ENCODE peak calls at places on chromosomes 1 and 21, in four cellular contexts. U is brain microvascular endothelial cell, R is IMR-90, Z is astrocyte. H is an unnamed sample.

GRCh38 chr1:221268295-221268694 is 389.1 kb downstream of the HLX start:
- DNase-seq in U (peak; percentile 18), R (peak; percentile 92), Z (peak; percentile 90), H (no peak)

GRCh38 chr1:119728007-119728406 is 16.3 kb downstream of the PHGDH start:
- DNase-seq in U (no peak), R (no peak), Z (no peak), H (peak; percentile 52)

GRCh38 chr1:231240531-231240882 is 505 bp upstream of the GNPAT start:
- DNase-seq in U (no peak), R (peak; percentile 15), Z (no peak), H (peak; percentile 55)

GRCh38 chr1:10891081-10891480 is 94.6 kb upstream of the CASZ1 start:
- DNase-seq in U (no peak), R (no peak), Z (no peak), H (no peak)

GRCh38 chr1:200866521-200866920 is 6.3 kb upstream of the GPR25 start:
- DNase-seq in U (peak; percentile 28), R (peak; percentile 47), Z (peak; percentile 17), H (no peak)

GRCh38 chr1:13725714-13726175 is 25.8 kb downstream of the PRDM2 start:
- DNase-seq in U (peak; percentile 54), R (peak; percentile 25), Z (peak; percentile 79), H (peak; percentile 33)

GRCh38 chr21:30605968-30606367 is 5.1 kb downstream of the KRTAP22-1 start:
- DNase-seq in U (no peak), R (no peak), Z (no peak), H (no peak)

GRCh38 chr1:166174108-166174507 is 7.3 kb upstream of the FAM78B start:
- DNase-seq in U (no peak), R (no peak), Z (no peak), H (no peak)

GRCh38 chr1:6704746-6705145 is 3.1 kb upstream of the DNAJC11 start:
- DNase-seq in U (no peak), R (no peak), Z (no peak), H (no peak)

GRCh38 chr1:214583113-214583512 is 19.9 kb upstream of the CENPF start:
- DNase-seq in U (no peak), R (no peak), Z (no peak), H (no peak)

GRCh38 chr1:79005945-79006344 is 585 bp downstream of the ADGRL4 start:
- DNase-seq in U (no peak), R (peak; percentile 31), Z (peak; percentile 54), H (peak; percentile 74)

GRCh38 chr21:22791986-22792560 is 1793.9 kb downstream of the NCAM2 start:
- DNase-seq in U (peak; percentile 24), R (peak; percentile 38), Z (peak; percentile 3), H (peak; percentile 77)

GRCh38 chr1:87435484-87435883 is 106.8 kb downstream of the LMO4 start:
- DNase-seq in U (peak; percentile 11), R (no peak), Z (peak; percentile 81), H (no peak)

GRCh38 chr1:109808703-109809102 is 45.0 kb upstream of the EPS8L3 start:
- DNase-seq in U (no peak), R (no peak), Z (no peak), H (no peak)

GRCh38 chr1:87045757-87046422 is 131.5 kb downstream of the HS2ST1 start:
- DNase-seq in U (peak; percentile 13), R (peak; percentile 59), Z (peak; percentile 55), H (no peak)

GRCh38 chr1:117613249-117613968 is 7.6 kb downstream of the TENT5C start:
- DNase-seq in U (no peak), R (no peak), Z (peak; percentile 55), H (no peak)

GRCh38 chr21:30582850-30583249 is 7.3 kb downstream of the KRTAP22-2 start:
- DNase-seq in U (no peak), R (no peak), Z (no peak), H (no peak)

GRCh38 chr1:196611873-196612272 is 3.6 kb upstream of the KCNT2 start:
- DNase-seq in U (no peak), R (no peak), Z (no peak), H (no peak)

GRCh38 chr21:41834926-41835663 is 44.0 kb downstream of the PRDM15 start:
- DNase-seq in U (no peak), R (no peak), Z (no peak), H (no peak)

GRCh38 chr1:176863613-176864012 is 300.9 kb downstream of the ASTN1 start:
- DNase-seq in U (no peak), R (no peak), Z (no peak), H (no peak)

GRCh38 chr1:208101661-208102431 is 142.3 kb downstream of the PLXNA2 start:
- DNase-seq in U (no peak), R (peak; percentile 36), Z (peak; percentile 31), H (peak; percentile 55)

GRCh38 chr1:174060090-174060489 is 37.9 kb upstream of the RC3H1 start:
- DNase-seq in U (no peak), R (peak; percentile 22), Z (peak; percentile 59), H (no peak)

GRCh38 chr1:59803458-59804038 is 11.2 kb upstream of the HOOK1 start:
- DNase-seq in U (no peak), R (no peak), Z (no peak), H (peak; percentile 70)

DNA sequence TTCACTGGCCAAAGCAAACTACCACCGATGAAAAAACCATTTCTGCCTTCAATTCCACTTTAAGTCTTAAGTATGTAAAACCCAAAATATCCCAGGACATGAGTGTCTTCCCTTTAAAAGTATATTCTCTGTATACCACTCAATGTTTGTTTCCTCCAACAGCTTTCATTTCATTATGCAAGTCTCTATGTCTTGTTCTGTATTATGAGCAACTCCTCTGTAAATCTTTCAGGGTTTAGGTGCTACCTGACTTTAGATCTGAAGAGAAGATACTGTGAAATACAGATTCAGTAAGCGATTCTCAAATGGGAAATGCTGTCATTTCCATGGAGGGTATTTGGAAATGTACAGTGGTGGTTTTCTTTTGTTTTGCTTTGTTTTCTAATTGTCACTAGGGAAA is 183.0 kb downstream of the EIF4G3 start:
- DNase-seq in U (no peak), R (no peak), Z (no peak), H (no peak)
- H3K4me3 ChIP-seq in U (no peak overlapping the region), R (no peak overlapping the region), Z (no peak overlapping the region), H (no peak overlapping the region)

GRCh38 chr1:65432918-65433317 is 12.4 kb downstream of the LEPR start:
- DNase-seq in U (no peak), R (no peak), Z (no peak), H (no peak)
- H3K4me3 ChIP-seq in U (no peak overlapping the region), R (no peak overlapping the region), Z (no peak overlapping the region), H (no peak overlapping the region)

GRCh38 chr1:107139833-107140702 is 771 bp upstream of the NTNG1 start:
- DNase-seq in U (peak; percentile 19), R (peak; percentile 36), Z (peak; percentile 64), H (peak; percentile 3)

GRCh38 chr1:107145637-107146036 is 4.8 kb downstream of the NTNG1 start:
- DNase-seq in U (no peak), R (no peak), Z (no peak), H (no peak)

GRCh38 chr1:107140703-107141490 is at the start of gene NTNG1:
- DNase-seq in U (no peak), R (no peak), Z (no peak), H (no peak)

GRCh38 chr1:107141491-107142369 is 891 bp downstream of the NTNG1 start:
- DNase-seq in U (peak; percentile 14), R (peak; percentile 50), Z (peak; percentile 51), H (peak; percentile 65)

GRCh38 chr1:107142370-107142668 is 1.5 kb downstream of the NTNG1 start:
- DNase-seq in U (no peak), R (no peak), Z (no peak), H (no peak)
- H3K4me3 ChIP-seq in U (no peak overlapping the region), R (no peak overlapping the region), Z (peak overlapping the region; percentile 78), H (no peak overlapping the region)

GRCh38 chr1:75787524-75787923 is 1.5 kb downstream of the RABGGTB start:
- DNase-seq in U (no peak), R (no peak), Z (no peak), H (no peak)

GRCh38 chr1:75785320-75785963 is 614 bp upstream of the RABGGTB start:
- DNase-seq in U (no peak), R (no peak), Z (no peak), H (no peak)

GRCh38 chr1:75791022-75791421 is 5.0 kb downstream of the RABGGTB start:
- DNase-seq in U (no peak), R (peak; percentile 52), Z (peak; percentile 40), H (no peak)

GRCh38 chr1:75785964-75786853 is at the start of gene RABGGTB:
- DNase-seq in U (peak; percentile 95), R (peak; percentile 95), Z (peak; percentile 86), H (peak; percentile 99)

DNA sequence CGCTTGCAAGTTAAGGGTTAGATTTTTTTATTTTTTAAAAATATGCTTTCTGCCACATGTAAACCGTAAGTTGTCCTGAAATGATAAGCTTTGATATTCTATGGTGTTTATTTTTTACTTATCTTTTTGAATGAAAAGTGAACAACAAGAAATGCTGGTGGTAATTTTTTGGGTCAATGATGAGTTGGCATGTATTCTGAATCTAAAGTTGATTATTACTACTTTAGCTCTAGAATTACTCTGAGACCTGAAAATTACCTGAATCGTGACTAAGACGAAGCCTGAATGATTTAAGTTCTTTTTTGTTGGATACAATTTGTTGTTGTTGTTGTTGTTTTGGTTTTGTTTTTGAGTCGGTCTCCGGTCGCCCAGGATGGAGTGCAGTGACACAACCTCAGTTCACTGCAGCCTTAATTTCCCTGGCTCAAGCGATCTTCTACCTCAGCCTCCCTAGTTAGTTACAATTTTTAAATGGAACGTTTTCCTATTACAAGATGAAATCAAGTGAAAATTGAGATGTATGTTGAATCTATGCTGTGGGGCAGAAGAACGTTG is 922 bp downstream of the RABGGTB start:
- DNase-seq in U (no peak), R (no peak), Z (no peak), H (no peak)
- H3K4me3 ChIP-seq in U (peak overlapping the region; percentile 96), R (peak overlapping the region; percentile 57), Z (peak overlapping the region; percentile 98), H (peak overlapping the region; percentile 62)

GRCh38 chr1:36482724-36483388 is at the start of gene CSF3R:
- DNase-seq in U (no peak), R (no peak), Z (no peak), H (no peak)
- H3K4me3 ChIP-seq in U (no peak within 1 kb of the TSS), R (no peak within 1 kb of the TSS), Z (no peak within 1 kb of the TSS), H (no peak within 1 kb of the TSS)

DNA sequence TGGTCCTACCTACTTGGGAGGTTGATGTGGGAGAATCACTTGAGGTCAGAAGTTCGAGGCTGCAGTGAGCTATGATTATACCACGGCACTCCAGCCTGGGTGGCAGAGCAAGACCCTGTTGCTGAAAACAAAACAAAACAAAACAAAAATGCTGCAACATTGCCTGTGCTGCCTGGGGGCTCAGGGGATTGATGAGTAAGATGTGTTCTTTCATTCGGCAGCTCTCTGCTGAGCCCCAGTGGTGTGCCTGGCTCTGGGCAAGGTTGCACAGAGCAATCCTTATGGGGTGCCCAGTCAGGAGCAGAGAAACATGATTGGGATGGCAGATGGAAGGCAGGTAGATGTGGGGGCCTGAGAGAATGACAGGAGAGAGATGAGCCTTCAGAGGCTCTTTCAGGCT is 28.6 kb upstream of the KDM4A start:
- DNase-seq in U (no peak), R (no peak), Z (no peak), H (no peak)
- H3K4me3 ChIP-seq in U (no peak overlapping the region), R (no peak overlapping the region), Z (no peak overlapping the region), H (no peak overlapping the region)

GRCh38 chr1:41751804-41752513 is 166.8 kb downstream of the HIVEP3 start:
- DNase-seq in U (peak; percentile 86), R (peak; percentile 92), Z (peak; percentile 90), H (peak; percentile 23)
- H3K4me3 ChIP-seq in U (no peak overlapping the region), R (no peak overlapping the region), Z (no peak overlapping the region), H (no peak overlapping the region)

H was measured in endothelial cell of umbilical vein.